ENCODE peak calls at places on chromosomes 16 and 17, in nine cellular contexts. U is heart right ventricle; C is transverse colon; M is gastrocnemius medialis; P is adipocyte; E is CD4-positive, CD25-positive, alpha-beta regulatory T cell; N is neural progenitor cell; K is BJ; D is dorsolateral prefrontal cortex. O is an unnamed sample.

GRCh38 chr16:89560413-89561194 is at the start of gene RPL13:
- DNase-seq in U (peak; percentile 94), C (peak; percentile 95), M (peak; percentile 95), P (peak; percentile 98), E (peak; percentile 90), N (peak; percentile 98), K (peak; percentile 66), D (peak; percentile 94), O (peak; percentile 97)

GRCh38 chr17:27747462-27748359 is 52.6 kb downstream of the NOS2 start:
- DNase-seq in U (no peak), C (no peak), M (no peak), P (no peak), E (no peak), N (peak; percentile 31), K (no peak), D (no peak), O (no peak)

GRCh38 chr16:1003551-1004347 is 22.2 kb downstream of the SOX8 start:
- DNase-seq in U (no peak), C (no peak), M (no peak), P (no peak), E (no peak), N (no peak), K (no peak), D (no peak), O (no peak)

GRCh38 chr17:76270770-76271668 is 5.9 kb downstream of the UBALD2 start:
- DNase-seq in U (no peak), C (no peak), M (peak; percentile 79), P (no peak), E (no peak), N (no peak), K (no peak), D (no peak), O (no peak)

GRCh38 chr16:11955713-11956123 is 9.3 kb upstream of the TNFRSF17 start:
- DNase-seq in U (no peak), C (no peak), M (no peak), P (peak; percentile 96), E (no peak), N (no peak), K (peak; percentile 97), D (no peak), O (no peak)

GRCh38 chr16:3520861-3521260 is 20.1 kb downstream of the CLUAP1 start:
- DNase-seq in U (no peak), C (no peak), M (no peak), P (no peak), E (no peak), N (no peak), K (no peak), D (no peak), O (no peak)

GRCh38 chr16:10067406-10067805 is 114.8 kb downstream of the GRIN2A start:
- DNase-seq in U (no peak), C (no peak), M (no peak), P (peak; percentile 64), E (no peak), N (no peak), K (no peak), D (no peak), O (no peak)

GRCh38 chr16:79391395-79391794 is 209.1 kb downstream of the MAF start:
- DNase-seq in U (no peak), C (no peak), M (no peak), P (no peak), E (no peak), N (no peak), K (no peak), D (no peak), O (no peak)

GRCh38 chr16:51592013-51592501 is 441.0 kb upstream of the SALL1 start:
- DNase-seq in U (no peak), C (no peak), M (no peak), P (peak; percentile 14), E (no peak), N (peak; percentile 46), K (no peak), D (no peak), O (no peak)

GRCh38 chr16:20898938-20899502 is 1.1 kb downstream of the DCUN1D3 start:
- DNase-seq in U (no peak), C (no peak), M (no peak), P (peak; percentile 81), E (no peak), N (no peak), K (peak; percentile 54), D (no peak), O (no peak)

GRCh38 chr17:28033972-28034714 is 8.3 kb upstream of the NLK start:
- DNase-seq in U (no peak), C (no peak), M (no peak), P (peak; percentile 17), E (no peak), N (no peak), K (peak; percentile 60), D (no peak), O (no peak)

GRCh38 chr17:30920683-30921543 is 832 bp upstream of the ADAP2 start:
- DNase-seq in U (no peak), C (no peak), M (no peak), P (no peak), E (no peak), N (no peak), K (no peak), D (no peak), O (no peak)

GRCh38 chr16:13961099-13961811 is 41.3 kb downstream of the ERCC4 start:
- DNase-seq in U (no peak), C (no peak), M (no peak), P (peak; percentile 53), E (no peak), N (no peak), K (no peak), D (no peak), O (no peak)

GRCh38 chr16:67173808-67174705 is 3.7 kb downstream of the NOL3 start:
- DNase-seq in U (peak; percentile 87), C (peak; percentile 93), M (peak; percentile 96), P (peak; percentile 94), E (peak; percentile 55), N (peak; percentile 85), K (no peak), D (peak; percentile 86), O (peak; percentile 91)

GRCh38 chr16:55656695-55657092 is 906 bp downstream of the SLC6A2 start:
- DNase-seq in U (no peak), C (no peak), M (no peak), P (no peak), E (no peak), N (no peak), K (no peak), D (no peak), O (no peak)
- H3K27me3 ChIP-seq in U (peaks cover 9% of the 10 kb centered on the region), C (peaks cover 54% of the 10 kb centered on the region), M (peaks cover 18% of the 10 kb centered on the region), P (peaks cover 77% of the 10 kb centered on the region), E (no peaks in the 10 kb centered on the region), N (peaks cover 94% of the 10 kb centered on the region), K (peaks cover 27% of the 10 kb centered on the region), D (peaks cover 15% of the 10 kb centered on the region), O (no peaks in the 10 kb centered on the region)

GRCh38 chr17:4742629-4743028 is 2.9 kb upstream of the CXCL16 start:
- DNase-seq in U (no peak), C (no peak), M (no peak), P (no peak), E (no peak), N (no peak), K (no peak), D (no peak), O (no peak)

GRCh38 chr17:4742133-4742532 is 2.4 kb upstream of the CXCL16 start:
- DNase-seq in U (no peak), C (no peak), M (no peak), P (no peak), E (no peak), N (no peak), K (no peak), D (no peak), O (no peak)

GRCh38 chr17:4744999-4745969 is 5.6 kb upstream of the CXCL16 start:
- DNase-seq in U (no peak), C (no peak), M (no peak), P (no peak), E (no peak), N (peak; percentile 82), K (no peak), D (no peak), O (no peak)

GRCh38 chr17:4743216-4743615 is 3.5 kb upstream of the CXCL16 start:
- DNase-seq in U (no peak), C (no peak), M (no peak), P (no peak), E (no peak), N (no peak), K (no peak), D (no peak), O (no peak)

GRCh38 chr17:4743898-4744297 is 4.2 kb upstream of the CXCL16 start:
- DNase-seq in U (no peak), C (no peak), M (no peak), P (no peak), E (no peak), N (no peak), K (no peak), D (no peak), O (no peak)
- H3K27me3 ChIP-seq in U (no peaks in the 10 kb centered on the region), C (peaks cover 17% of the 10 kb centered on the region), M (peaks cover 56% of the 10 kb centered on the region), P (peaks cover 32% of the 10 kb centered on the region), E (peaks cover 15% of the 10 kb centered on the region), N (peaks cover 93% of the 10 kb centered on the region), K (peaks cover 24% of the 10 kb centered on the region), D (no peaks in the 10 kb centered on the region), O (no peaks in the 10 kb centered on the region)

DNA sequence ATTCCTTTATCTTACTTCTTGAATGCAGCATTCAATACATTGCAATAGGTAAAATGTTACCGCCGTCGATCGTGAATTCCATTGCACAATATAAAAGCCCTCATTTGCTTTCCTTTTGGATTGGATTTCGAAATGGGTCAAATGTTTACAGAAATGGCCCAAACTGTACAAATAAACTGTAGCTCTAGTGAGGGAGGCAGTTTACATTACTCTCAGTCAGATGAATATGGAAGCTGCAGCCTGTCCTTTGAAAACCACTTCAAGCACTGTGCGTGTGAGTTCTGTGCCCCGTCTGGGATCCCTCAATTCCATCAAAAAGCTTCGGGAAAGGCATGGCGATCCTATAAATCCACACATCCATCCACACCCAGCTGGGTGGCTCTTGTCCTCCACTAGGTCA is 258.6 kb upstream of the FOXF1 start:
- DNase-seq in U (no peak), C (no peak), M (no peak), P (peak; percentile 15), E (no peak), N (no peak), K (no peak), D (no peak), O (no peak)
- H3K27me3 ChIP-seq in U (no peaks in the 10 kb centered on the region), C (no peaks in the 10 kb centered on the region), M (no peaks in the 10 kb centered on the region), P (peaks cover 28% of the 10 kb centered on the region), E (no peaks in the 10 kb centered on the region), N (peaks cover 5% of the 10 kb centered on the region), K (peaks cover 9% of the 10 kb centered on the region), D (no peaks in the 10 kb centered on the region), O (no peaks in the 10 kb centered on the region)

DNA sequence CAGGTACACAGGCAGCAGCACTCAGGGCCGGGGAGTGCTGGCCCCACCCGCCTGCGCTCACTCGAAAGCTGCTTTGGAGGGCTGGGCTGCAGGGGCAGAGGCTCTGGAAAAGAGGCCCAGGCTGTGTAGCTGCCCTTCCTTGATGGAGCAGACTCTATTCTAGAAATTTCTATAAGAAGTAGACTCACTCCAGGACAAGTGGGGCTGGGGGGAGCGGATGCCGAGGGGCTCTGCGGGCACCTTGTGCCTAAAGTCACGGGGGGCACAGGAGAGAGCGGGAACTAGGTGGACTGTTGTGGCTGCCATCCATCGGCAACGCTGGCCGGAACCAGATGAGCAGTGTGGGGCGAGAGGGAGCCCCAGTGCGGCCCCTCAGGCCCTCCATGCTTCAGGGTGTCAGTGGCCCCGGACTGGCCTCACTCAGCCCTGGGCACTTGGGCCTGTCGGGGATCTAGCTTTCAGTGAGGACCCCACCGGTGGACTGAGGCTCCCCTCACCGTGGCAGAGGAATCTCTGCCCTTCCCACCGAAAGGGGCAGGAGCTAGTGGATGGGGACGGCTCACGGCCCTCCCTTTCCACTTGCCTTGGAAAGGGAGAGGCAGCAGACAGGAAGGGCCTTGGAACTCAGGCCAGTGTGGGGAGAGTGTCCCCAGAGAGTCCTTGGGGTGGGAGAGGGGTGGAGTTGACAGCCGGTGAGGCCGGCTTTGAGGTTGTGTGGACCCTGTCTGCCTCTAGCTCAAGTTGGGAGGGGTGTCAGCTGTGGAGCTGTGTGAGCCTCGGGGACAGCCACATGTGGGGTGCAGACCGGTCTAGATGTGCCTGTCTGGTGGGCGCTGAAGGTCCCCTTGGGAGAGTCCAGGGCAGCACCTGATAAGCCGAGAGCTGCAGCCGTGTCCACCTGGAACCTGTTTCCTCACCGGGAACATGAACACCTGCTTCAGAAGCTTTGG is 16.6 kb downstream of the ENDOV start:
- DNase-seq in U (no peak), C (no peak), M (no peak), P (no peak), E (no peak), N (no peak), K (no peak), D (no peak), O (no peak)
- H3K27me3 ChIP-seq in U (no peaks in the 10 kb centered on the region), C (no peaks in the 10 kb centered on the region), M (no peaks in the 10 kb centered on the region), P (no peaks in the 10 kb centered on the region), E (no peaks in the 10 kb centered on the region), N (peaks cover 2% of the 10 kb centered on the region), K (no peaks in the 10 kb centered on the region), D (no peaks in the 10 kb centered on the region), O (no peaks in the 10 kb centered on the region)

O was measured in testis.